ENCODE peak calls at places on chromosomes 2 and 18, in nine cellular contexts. J, Y, H, D, I, N, Q, B and K are unnamed samples.

GRCh38 chr2:174563530-174564282 is 33.9 kb downstream of the WIPF1 start:
- DNase-seq in J (no peak), Y (no peak), H (no peak), D (no peak), I (no peak), N (no peak), Q (no peak), B (no peak), K (no peak)

GRCh38 chr2:45458909-45459563 is 152.0 kb downstream of the SRBD1 start:
- DNase-seq in J (no peak), Y (peak), H (peak), D (no peak), I (no peak), N (no peak), Q (peak), B (no peak), K (no peak)

GRCh38 chr2:3631851-3632659 is 25.9 kb upstream of the ALLC start:
- DNase-seq in J (peak), Y (no peak), H (no peak), D (no peak), I (no peak), N (no peak), Q (no peak), B (peak), K (no peak)

GRCh38 chr2:173353556-173353955 is 1.1 kb upstream of the CDCA7 start:
- DNase-seq in J (no peak), Y (no peak), H (no peak), D (no peak), I (no peak), N (no peak), Q (no peak), B (no peak), K (no peak)

GRCh38 chr2:75608684-75609333 is 37.8 kb upstream of the MRPL19 start:
- DNase-seq in J (no peak), Y (peak), H (peak), D (peak), I (peak), N (peak), Q (peak), B (no peak), K (peak)

GRCh38 chr2:23324281-23324680 is 60.7 kb upstream of the KLHL29 start:
- DNase-seq in J (no peak), Y (no peak), H (peak), D (no peak), I (no peak), N (no peak), Q (no peak), B (no peak), K (no peak)

GRCh38 chr2:26462511-26463251 is 15.2 kb downstream of the OTOF start:
- DNase-seq in J (no peak), Y (peak), H (peak), D (peak), I (no peak), N (no peak), Q (peak), B (no peak), K (no peak)

GRCh38 chr18:78883501-78883900 is 96.1 kb upstream of the SALL3 start:
- DNase-seq in J (no peak), Y (no peak), H (no peak), D (no peak), I (no peak), N (no peak), Q (no peak), B (no peak), K (no peak)

GRCh38 chr2:127818794-127819425 is 7.9 kb upstream of the WDR33 start:
- DNase-seq in J (no peak), Y (no peak), H (no peak), D (no peak), I (no peak), N (no peak), Q (no peak), B (no peak), K (no peak)

GRCh38 chr18:59988098-59988706 is 88.4 kb downstream of the PMAIP1 start:
- DNase-seq in J (no peak), Y (peak), H (peak), D (peak), I (no peak), N (peak), Q (no peak), B (no peak), K (peak)

GRCh38 chr18:42064109-42064508 is 109.1 kb downstream of the PIK3C3 start:
- DNase-seq in J (no peak), Y (no peak), H (peak), D (no peak), I (no peak), N (no peak), Q (peak), B (no peak), K (no peak)

GRCh38 chr18:36627616-36628015 is 201.2 kb downstream of the TPGS2 start:
- DNase-seq in J (no peak), Y (peak), H (no peak), D (no peak), I (no peak), N (no peak), Q (no peak), B (no peak), K (no peak)

GRCh38 chr18:60804412-60804811 is 431.8 kb upstream of the MC4R start:
- DNase-seq in J (no peak), Y (no peak), H (no peak), D (no peak), I (no peak), N (no peak), Q (no peak), B (no peak), K (no peak)

GRCh38 chr2:192500550-192501200 is 305.9 kb upstream of the TMEFF2 start:
- DNase-seq in J (no peak), Y (peak), H (no peak), D (no peak), I (no peak), N (no peak), Q (peak), B (no peak), K (no peak)

GRCh38 chr2:19879115-19879514 is 22.7 kb downstream of the TTC32 start:
- DNase-seq in J (peak), Y (no peak), H (no peak), D (no peak), I (no peak), N (no peak), Q (no peak), B (no peak), K (no peak)

GRCh38 chr2:191612496-191612895 is 65.4 kb upstream of the NABP1 start:
- DNase-seq in J (no peak), Y (peak), H (peak), D (no peak), I (no peak), N (no peak), Q (peak), B (no peak), K (no peak)

GRCh38 chr18:26407721-26408601 is 140.4 kb downstream of the KCTD1 start:
- DNase-seq in J (no peak), Y (peak), H (no peak), D (no peak), I (no peak), N (no peak), Q (peak), B (no peak), K (no peak)

GRCh38 chr2:179965291-179965690 is 41.8 kb downstream of the CWC22 start:
- DNase-seq in J (no peak), Y (no peak), H (peak), D (no peak), I (no peak), N (no peak), Q (no peak), B (no peak), K (no peak)

GRCh38 chr2:62038980-62039771 is 133.7 kb downstream of the COMMD1 start:
- DNase-seq in J (no peak), Y (peak), H (peak), D (no peak), I (peak), N (no peak), Q (peak), B (no peak), K (no peak)

GRCh38 chr2:2026252-2026831 is 282.0 kb upstream of the PXDN start:
- DNase-seq in J (no peak), Y (no peak), H (no peak), D (no peak), I (no peak), N (no peak), Q (no peak), B (peak), K (no peak)

GRCh38 chr2:121376851-121377250 is 91.8 kb upstream of the TFCP2L1 start:
- DNase-seq in J (no peak), Y (peak), H (peak), D (peak), I (no peak), N (no peak), Q (no peak), B (no peak), K (no peak)

GRCh38 chr18:59800897-59801296 is 98.9 kb upstream of the PMAIP1 start:
- DNase-seq in J (no peak), Y (no peak), H (no peak), D (no peak), I (no peak), N (no peak), Q (no peak), B (no peak), K (no peak)

GRCh38 chr2:174788291-174788929 is 24.1 kb upstream of the CHRNA1 start:
- DNase-seq in J (no peak), Y (peak), H (peak), D (no peak), I (no peak), N (no peak), Q (no peak), B (no peak), K (no peak)

GRCh38 chr2:217733461-217733860 is 269.3 kb downstream of the TNS1 start:
- DNase-seq in J (no peak), Y (no peak), H (peak), D (no peak), I (no peak), N (no peak), Q (no peak), B (no peak), K (no peak)

GRCh38 chr2:181697571-181697970 is 17.3 kb upstream of the NEUROD1 start:
- DNase-seq in J (no peak), Y (no peak), H (no peak), D (no peak), I (no peak), N (no peak), Q (no peak), B (no peak), K (no peak)

GRCh38 chr2:197461073-197461472 is 7.7 kb downstream of the COQ10B start:
- DNase-seq in J (no peak), Y (peak), H (peak), D (no peak), I (no peak), N (no peak), Q (peak), B (no peak), K (no peak)

GRCh38 chr2:11446733-11447248 is 19.2 kb downstream of the E2F6 start:
- DNase-seq in J (peak), Y (peak), H (peak), D (peak), I (peak), N (peak), Q (peak), B (no peak), K (peak)

GRCh38 chr2:8889978-8890377 is 52.6 kb upstream of the KIDINS220 start:
- DNase-seq in J (no peak), Y (peak), H (peak), D (no peak), I (no peak), N (no peak), Q (no peak), B (no peak), K (no peak)

GRCh38 chr2:175707322-175707721 is 294.7 kb downstream of the LNPK start:
- DNase-seq in J (no peak), Y (no peak), H (no peak), D (no peak), I (no peak), N (no peak), Q (no peak), B (no peak), K (no peak)

GRCh38 chr2:30225131-30225762 is 6.1 kb upstream of the LBH start:
- DNase-seq in J (peak), Y (peak), H (peak), D (no peak), I (peak), N (no peak), Q (peak), B (no peak), K (no peak)

GRCh38 chr2:179440642-179441251 is 176.1 kb upstream of the SESTD1 start:
- DNase-seq in J (no peak), Y (peak), H (peak), D (peak), I (no peak), N (no peak), Q (no peak), B (no peak), K (no peak)

GRCh38 chr2:12031871-12032270 is 285.4 kb downstream of the LPIN1 start:
- DNase-seq in J (no peak), Y (no peak), H (no peak), D (no peak), I (no peak), N (no peak), Q (no peak), B (no peak), K (no peak)

GRCh38 chr2:3459185-3460015 is 59.9 kb downstream of the ADI1 start:
- DNase-seq in J (no peak), Y (no peak), H (no peak), D (no peak), I (no peak), N (no peak), Q (no peak), B (peak), K (no peak)

GRCh38 chr2:199384043-199384442 is 73.7 kb downstream of the SATB2 start:
- DNase-seq in J (no peak), Y (no peak), H (no peak), D (no peak), I (no peak), N (no peak), Q (no peak), B (no peak), K (no peak)

GRCh38 chr18:8367217-8367988 is 241.8 kb upstream of the RAB12 start:
- DNase-seq in J (no peak), Y (peak), H (peak), D (peak), I (peak), N (no peak), Q (no peak), B (no peak), K (no peak)